ENCODE peak calls at places on chromosomes 12 and 14, in four cellular contexts. G is CD4-positive, CD25-positive, alpha-beta regulatory T cell; I is GM18507; S is CD4-positive, alpha-beta T cell. X is an unnamed sample.

GRCh38 chr12:108838194-108839010 is 19.0 kb downstream of the SSH1 start:
- DNase-seq in G (peak), I (peak), S (peak), X (no peak)

GRCh38 chr12:130438711-130439110 is 101.0 kb downstream of the PIWIL1 start:
- DNase-seq in G (no peak), I (no peak), S (no peak), X (no peak)

GRCh38 chr14:77498120-77498979 is at the start of gene ISM2:
- DNase-seq in G (no peak), I (peak), S (peak), X (peak)

GRCh38 chr14:106346534-106347290 is 820.3 kb downstream of the TMEM121 start:
- DNase-seq in G (no peak), I (no peak), S (no peak), X (no peak)

GRCh38 chr12:459430-460258 is at the start of gene B4GALNT3:
- DNase-seq in G (peak), I (no peak), S (peak), X (no peak)

GRCh38 chr14:67643671-67644070 is 24.0 kb downstream of the ARG2 start:
- DNase-seq in G (no peak), I (no peak), S (no peak), X (no peak)

GRCh38 chr12:89884365-89884915 is 175.8 kb upstream of the ATP2B1 start:
- DNase-seq in G (no peak), I (no peak), S (no peak), X (no peak)

GRCh38 chr14:70919774-70920173 is 12.5 kb downstream of the PCNX1 start:
- DNase-seq in G (no peak), I (no peak), S (peak), X (no peak)

GRCh38 chr12:107320929-107321618 is 227.7 kb upstream of the CRY1 start:
- DNase-seq in G (peak), I (no peak), S (peak), X (no peak)

GRCh38 chr12:91023326-91024004 is 18.7 kb upstream of the EPYC start:
- DNase-seq in G (no peak), I (no peak), S (no peak), X (no peak)

GRCh38 chr14:50882932-50883826 is 11.3 kb downstream of the ABHD12B start:
- DNase-seq in G (no peak), I (no peak), S (no peak), X (peak)

GRCh38 chr14:105999361-106000028 is 473.1 kb downstream of the TMEM121 start:
- DNase-seq in G (peak), I (no peak), S (peak), X (peak)

GRCh38 chr14:94306047-94306978 is 13.2 kb upstream of the SERPINA10 start:
- DNase-seq in G (no peak), I (no peak), S (no peak), X (no peak)

GRCh38 chr14:59103396-59103795 is 85.1 kb upstream of the DAAM1 start:
- DNase-seq in G (no peak), I (no peak), S (no peak), X (no peak)

GRCh38 chr12:92132282-92132681 is 13.4 kb downstream of the BTG1 start:
- DNase-seq in G (no peak), I (no peak), S (no peak), X (no peak)

GRCh38 chr14:103628684-103629502 is at the start of gene KLC1:
- DNase-seq in G (peak), I (peak), S (peak), X (no peak)

GRCh38 chr12:123478069-123478468 is 20.1 kb downstream of the SNRNP35 start:
- DNase-seq in G (no peak), I (no peak), S (no peak), X (no peak)

GRCh38 chr12:20248646-20249045 is 119.7 kb upstream of the PDE3A start:
- DNase-seq in G (no peak), I (no peak), S (no peak), X (no peak)

GRCh38 chr12:124217508-124217981 is 77.3 kb upstream of the RFLNA start:
- DNase-seq in G (no peak), I (no peak), S (no peak), X (no peak)

GRCh38 chr12:131477613-131478012 is 233.3 kb upstream of the SFSWAP start:
- DNase-seq in G (no peak), I (no peak), S (no peak), X (no peak)

GRCh38 chr14:60505448-60505847 is 3.5 kb upstream of the SIX6 start:
- DNase-seq in G (no peak), I (no peak), S (no peak), X (no peak)

X was measured in LNCaP clone FGC.